ENCODE peak calls at places on chromosomes 13 and 19, in eight cellular contexts. J is cardiac muscle cell, L is left ventricle myocardium inferior, H is right atrium auricular region, E is A549, W is psoas muscle, X is upper lobe of left lung, G is stomach. K is an unnamed sample.
A peak's percentile ranks its signal among the peaks of the same experiment; 100 is the strongest.

GRCh38 chr13:50928609-50929274 is 19.2 kb downstream of the RNASEH2B start:
- DNase-seq in J (no peak), L (no peak), H (no peak), E (no peak), W (no peak), X (no peak), G (no peak), K (no peak)

GRCh38 chr13:32824671-32825070 is 191.6 kb upstream of the KL start:
- DNase-seq in J (no peak), L (no peak), H (no peak), E (peak; percentile 78), W (no peak), X (no peak), G (no peak), K (peak; percentile 78)

GRCh38 chr19:2461751-2462634 is 5.2 kb upstream of the LMNB2 start:
- DNase-seq in J (peak; percentile 48), L (peak; percentile 67), H (no peak), E (peak; percentile 85), W (peak; percentile 70), X (peak; percentile 86), G (peak; percentile 34), K (no peak)

GRCh38 chr19:3097442-3097871 is 3.3 kb downstream of the GNA11 start:
- DNase-seq in J (no peak), L (no peak), H (no peak), E (no peak), W (peak; percentile 65), X (peak; percentile 54), G (peak; percentile 46), K (no peak)

GRCh38 chr13:106350208-106350607 is 185.3 kb downstream of the EFNB2 start:
- DNase-seq in J (no peak), L (no peak), H (no peak), E (no peak), W (no peak), X (no peak), G (peak; percentile 72), K (no peak)

GRCh38 chr13:94352057-94352456 is 127.4 kb downstream of the DCT start:
- DNase-seq in J (no peak), L (no peak), H (no peak), E (no peak), W (no peak), X (no peak), G (no peak), K (no peak)

GRCh38 chr13:99589575-99589974 is 88.3 kb downstream of the TM9SF2 start:
- DNase-seq in J (no peak), L (no peak), H (no peak), E (no peak), W (no peak), X (no peak), G (no peak), K (no peak)

GRCh38 chr19:42065511-42065910 is 4.5 kb downstream of the GRIK5 start:
- DNase-seq in J (no peak), L (no peak), H (no peak), E (no peak), W (no peak), X (no peak), G (no peak), K (no peak)

GRCh38 chr13:18936104-18936503 is 245.5 kb downstream of the TUBA3C start:
- DNase-seq in J (no peak), L (no peak), H (no peak), E (no peak), W (no peak), X (no peak), G (no peak), K (no peak)

GRCh38 chr13:66859934-66860867 is 369.9 kb downstream of the PCDH9 start:
- DNase-seq in J (peak; percentile 8), L (no peak), H (no peak), E (no peak), W (no peak), X (no peak), G (no peak), K (no peak)

GRCh38 chr19:46391296-46392251 is 21.8 kb downstream of the CCDC8 start:
- DNase-seq in J (no peak), L (no peak), H (no peak), E (no peak), W (no peak), X (no peak), G (no peak), K (no peak)

GRCh38 chr19:49591731-49592485 is 926 bp downstream of the PRR12 start:
- DNase-seq in J (peak; percentile 49), L (peak; percentile 40), H (no peak), E (peak; percentile 87), W (peak; percentile 67), X (peak; percentile 89), G (peak; percentile 40), K (no peak)

GRCh38 chr13:39888865-39889810 is 233.7 kb downstream of the COG6 start:
- DNase-seq in J (no peak), L (no peak), H (no peak), E (no peak), W (no peak), X (no peak), G (no peak), K (no peak)

GRCh38 chr19:46049597-46049996 is 8.8 kb upstream of the IGFL4 start:
- DNase-seq in J (no peak), L (no peak), H (no peak), E (no peak), W (no peak), X (no peak), G (no peak), K (peak; percentile 59)

GRCh38 chr13:112001571-112001970 is 65.4 kb upstream of the SOX1 start:
- DNase-seq in J (no peak), L (no peak), H (no peak), E (no peak), W (no peak), X (no peak), G (no peak), K (no peak)

DNA sequence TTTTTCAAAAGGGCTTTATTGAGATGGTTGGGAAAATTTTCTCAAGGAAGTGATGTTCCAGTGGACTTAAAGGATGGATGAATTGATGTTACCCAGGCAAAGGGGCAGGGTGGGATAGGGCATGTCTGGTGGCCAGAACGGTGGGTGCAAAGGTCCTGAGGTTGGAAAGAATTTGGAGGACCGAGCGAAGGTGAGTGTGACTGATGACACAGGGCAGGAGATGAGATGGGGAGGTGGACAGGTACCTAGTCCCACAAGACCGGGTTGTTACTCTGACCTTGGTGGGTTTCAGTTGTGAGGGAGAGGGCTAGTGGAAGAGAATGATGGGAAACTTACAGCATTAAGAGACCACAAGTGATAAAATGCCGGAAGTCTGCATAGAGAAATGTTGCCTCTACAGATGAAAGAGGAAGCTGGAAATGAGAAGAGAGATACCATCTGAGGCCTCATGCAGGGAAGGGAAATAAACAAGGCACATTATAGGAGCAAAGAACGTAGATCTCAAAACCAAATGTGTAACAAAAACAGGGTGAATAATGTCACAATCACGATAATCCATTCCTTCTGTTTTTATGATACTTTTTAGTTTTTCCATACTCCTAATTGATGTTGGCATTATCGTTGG is 4.5 kb downstream of the ADGRE1 start:
- DNase-seq in J (no peak), L (no peak), H (no peak), E (no peak), W (no peak), X (no peak), G (no peak), K (no peak)
- H3K9me3 ChIP-seq in J (no peaks in the 10 kb centered on the region), L (peaks cover 43% of the 10 kb centered on the region), H (no peaks in the 10 kb centered on the region), E (peaks cover 18% of the 10 kb centered on the region), W (no peaks in the 10 kb centered on the region), X (no peaks in the 10 kb centered on the region), G (peaks cover 35% of the 10 kb centered on the region), K (peaks cover 2% of the 10 kb centered on the region)

GRCh38 chr19:15200575-15201364 is at the start of gene NOTCH3:
- DNase-seq in J (peak; percentile 83), L (no peak), H (no peak), E (no peak), W (no peak), X (peak; percentile 88), G (no peak), K (no peak)

GRCh38 chr19:15199652-15200574 is 882 bp downstream of the NOTCH3 start:
- DNase-seq in J (peak; percentile 82), L (no peak), H (no peak), E (no peak), W (no peak), X (peak; percentile 88), G (no peak), K (no peak)

GRCh38 chr19:15197275-15198005 is 3.4 kb downstream of the NOTCH3 start:
- DNase-seq in J (no peak), L (no peak), H (no peak), E (no peak), W (no peak), X (no peak), G (no peak), K (no peak)

GRCh38 chr19:15198006-15198356 is 2.8 kb downstream of the NOTCH3 start:
- DNase-seq in J (no peak), L (no peak), H (no peak), E (peak; percentile 42), W (no peak), X (no peak), G (no peak), K (no peak)

GRCh38 chr19:15199219-15199651 is 1.6 kb downstream of the NOTCH3 start:
- DNase-seq in J (no peak), L (no peak), H (no peak), E (no peak), W (no peak), X (no peak), G (no peak), K (no peak)
- H3K4me3 ChIP-seq in J (peak overlapping the region; percentile 88), L (peak overlapping the region; percentile 66), H (peak overlapping the region; percentile 56), E (peak overlapping the region; percentile 68), W (peak overlapping the region; percentile 59), X (peak overlapping the region; percentile 62), G (peak overlapping the region; percentile 40), K (no peak overlapping the region)

GRCh38 chr19:19744641-19745040 is 11.7 kb upstream of the ZNF14 start:
- DNase-seq in J (no peak), L (no peak), H (no peak), E (no peak), W (no peak), X (no peak), G (no peak), K (no peak)
- H3K9me3 ChIP-seq in J (no peaks in the 10 kb centered on the region), L (no peaks in the 10 kb centered on the region), H (no peaks in the 10 kb centered on the region), E (no peaks in the 10 kb centered on the region), W (no peaks in the 10 kb centered on the region), X (no peaks in the 10 kb centered on the region), G (peaks cover 13% of the 10 kb centered on the region), K (peaks cover 13% of the 10 kb centered on the region)

GRCh38 chr19:50820549-50821247 is 2.9 kb downstream of the KLK1 start:
- DNase-seq in J (no peak), L (no peak), H (no peak), E (no peak), W (peak; percentile 38), X (no peak), G (no peak), K (no peak)
- H3K4me3 ChIP-seq in J (no peak overlapping the region), L (peak overlapping the region; percentile 39), H (peak overlapping the region; percentile 22), E (no peak overlapping the region), W (no peak overlapping the region), X (peak overlapping the region; percentile 16), G (no peak overlapping the region), K (no peak overlapping the region)

DNA sequence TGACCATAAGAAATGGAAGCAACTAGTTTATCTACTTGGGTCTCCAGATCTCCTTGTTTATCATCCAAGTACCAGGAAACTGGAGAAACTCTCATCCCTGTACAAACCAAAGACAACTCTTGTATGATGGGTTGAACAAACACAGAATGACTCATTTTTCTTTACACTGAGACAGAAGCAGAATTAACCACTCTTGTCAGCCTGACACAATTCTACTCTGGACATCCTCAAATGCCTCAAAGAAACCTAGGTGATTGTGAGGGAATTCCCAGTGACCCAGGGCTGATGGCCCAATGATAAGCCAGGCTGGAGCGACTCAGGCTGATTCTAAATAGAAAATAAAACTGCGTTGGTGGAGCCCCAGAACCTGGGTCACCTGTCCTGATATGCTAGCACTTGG is 151.4 kb downstream of the ZNF737 start:
- DNase-seq in J (no peak), L (no peak), H (no peak), E (no peak), W (no peak), X (no peak), G (no peak), K (no peak)
- H3K9me3 ChIP-seq in J (no peaks in the 10 kb centered on the region), L (peaks cover 3% of the 10 kb centered on the region), H (no peaks in the 10 kb centered on the region), E (no peaks in the 10 kb centered on the region), W (no peaks in the 10 kb centered on the region), X (peaks cover 11% of the 10 kb centered on the region), G (peaks cover 14% of the 10 kb centered on the region), K (no peaks in the 10 kb centered on the region)

K was measured in keratinocyte.